ENCODE peak calls at places on chromosome 12, in six cellular contexts. M, Q, L, R, S and N are unnamed samples.

GRCh38 chr12:49524660-49525324 is 14.0 kb upstream of the KCNH3 start:
- DNase-seq in M (peak), Q (no peak), L (peak), R (no peak), S (no peak), N (no peak)

GRCh38 chr12:112239020-112239419 is 113.7 kb downstream of the TRAFD1 start:
- DNase-seq in M (no peak), Q (no peak), L (no peak), R (no peak), S (no peak), N (no peak)

GRCh38 chr12:83092101-83092500 is 405.4 kb downstream of the TMTC2 start:
- DNase-seq in M (no peak), Q (no peak), L (no peak), R (no peak), S (no peak), N (no peak)

GRCh38 chr12:98352218-98352811 is 163.1 kb upstream of the TMPO start:
- DNase-seq in M (no peak), Q (no peak), L (no peak), R (no peak), S (peak), N (no peak)

GRCh38 chr12:124677552-124678356 is 110.3 kb upstream of the NCOR2 start:
- DNase-seq in M (no peak), Q (peak), L (no peak), R (no peak), S (no peak), N (no peak)

GRCh38 chr12:41950455-41950854 is 194.2 kb downstream of the GXYLT1 start:
- DNase-seq in M (no peak), Q (no peak), L (no peak), R (no peak), S (no peak), N (no peak)

GRCh38 chr12:70415987-70416386 is 49.9 kb downstream of the KCNMB4 start:
- DNase-seq in M (no peak), Q (peak), L (no peak), R (no peak), S (no peak), N (no peak)

GRCh38 chr12:111893287-111893686 is 51.3 kb downstream of the MAPKAPK5 start:
- DNase-seq in M (no peak), Q (no peak), L (no peak), R (no peak), S (no peak), N (no peak)

GRCh38 chr12:22709292-22709691 is 84.3 kb downstream of the ETNK1 start:
- DNase-seq in M (no peak), Q (peak), L (no peak), R (no peak), S (no peak), N (peak)

GRCh38 chr12:112175361-112176155 is 50.2 kb downstream of the TRAFD1 start:
- DNase-seq in M (no peak), Q (no peak), L (no peak), R (no peak), S (no peak), N (no peak)

GRCh38 chr12:75337905-75338304 is 3.4 kb downstream of the GLIPR1L1 start:
- DNase-seq in M (no peak), Q (no peak), L (no peak), R (no peak), S (no peak), N (peak)

GRCh38 chr12:25518512-25518911 is 34.6 kb downstream of the LMNTD1 start:
- DNase-seq in M (no peak), Q (no peak), L (no peak), R (no peak), S (no peak), N (no peak)

GRCh38 chr12:92942905-92943304 is 13.8 kb upstream of the EEA1 start:
- DNase-seq in M (no peak), Q (no peak), L (no peak), R (no peak), S (peak), N (no peak)

GRCh38 chr12:90618606-90619005 is 336.4 kb downstream of the CCER1 start:
- DNase-seq in M (no peak), Q (no peak), L (no peak), R (no peak), S (no peak), N (no peak)

GRCh38 chr12:122958198-122958888 is 7.9 kb downstream of the ABCB9 start:
- DNase-seq in M (no peak), Q (no peak), L (no peak), R (no peak), S (no peak), N (no peak)

GRCh38 chr12:55742719-55743130 is at the start of gene GDF11:
- DNase-seq in M (peak), Q (peak), L (peak), R (peak), S (no peak), N (peak)

GRCh38 chr12:1810201-1810930 is 10.0 kb upstream of the LRTM2 start:
- DNase-seq in M (no peak), Q (no peak), L (no peak), R (no peak), S (no peak), N (no peak)

GRCh38 chr12:27179399-27180214 is 64.5 kb upstream of the STK38L start:
- DNase-seq in M (no peak), Q (no peak), L (peak), R (no peak), S (peak), N (peak)

GRCh38 chr12:101795786-101796185 is 35.0 kb downstream of the GNPTAB start:
- DNase-seq in M (no peak), Q (no peak), L (no peak), R (no peak), S (no peak), N (peak)
- TF ChIP-seq CTCF in M (no peak), Q (no peak), L (no peak), R (no peak), S (no peak), N (no peak)

DNA sequence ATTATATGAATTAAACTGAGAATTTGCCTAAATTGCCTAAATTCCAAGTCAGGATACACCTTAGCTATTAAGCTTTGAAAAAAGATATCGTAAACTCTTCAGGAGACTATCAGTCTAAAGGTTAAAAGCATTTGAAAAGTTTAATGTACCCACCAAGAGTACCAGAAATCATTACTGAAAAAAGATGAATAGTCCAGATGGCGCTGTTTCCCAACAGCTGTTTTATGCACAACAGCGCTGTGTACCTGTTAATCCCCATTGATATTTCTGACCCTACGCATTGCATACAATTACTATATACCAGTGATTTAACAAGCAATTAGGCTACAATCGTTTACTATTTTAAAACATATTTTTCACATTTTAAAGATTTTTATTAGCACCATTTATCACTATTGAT is 185.0 kb downstream of the PLCZ1 start:
- DNase-seq in M (no peak), Q (no peak), L (no peak), R (no peak), S (no peak), N (no peak)
- TF ChIP-seq CTCF in M (no peak), Q (peak), L (no peak), R (no peak), S (no peak), N (no peak)

DNA sequence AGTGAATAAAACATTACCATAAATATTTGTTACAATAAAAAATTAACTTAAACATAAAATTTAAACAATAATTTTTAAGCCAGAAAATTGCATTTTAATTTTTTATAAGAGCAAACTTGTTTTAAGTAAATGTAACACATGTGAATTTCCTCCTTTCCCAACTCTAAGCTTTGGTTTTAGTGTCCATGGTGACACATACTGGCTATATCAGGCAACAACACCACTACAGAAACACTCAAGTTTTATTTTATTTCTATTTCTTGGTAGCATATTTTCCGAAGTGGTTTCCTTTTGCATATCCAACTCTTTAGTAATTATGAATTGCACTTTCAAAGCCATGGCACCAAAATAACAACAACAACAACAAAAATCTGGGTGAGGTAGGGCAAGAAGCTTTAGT is 2.2 kb downstream of the NELL2 start:
- DNase-seq in M (no peak), Q (peak), L (no peak), R (no peak), S (no peak), N (no peak)
- TF ChIP-seq CTCF in M (no peak), Q (peak), L (peak), R (no peak), S (no peak), N (peak)

DNA sequence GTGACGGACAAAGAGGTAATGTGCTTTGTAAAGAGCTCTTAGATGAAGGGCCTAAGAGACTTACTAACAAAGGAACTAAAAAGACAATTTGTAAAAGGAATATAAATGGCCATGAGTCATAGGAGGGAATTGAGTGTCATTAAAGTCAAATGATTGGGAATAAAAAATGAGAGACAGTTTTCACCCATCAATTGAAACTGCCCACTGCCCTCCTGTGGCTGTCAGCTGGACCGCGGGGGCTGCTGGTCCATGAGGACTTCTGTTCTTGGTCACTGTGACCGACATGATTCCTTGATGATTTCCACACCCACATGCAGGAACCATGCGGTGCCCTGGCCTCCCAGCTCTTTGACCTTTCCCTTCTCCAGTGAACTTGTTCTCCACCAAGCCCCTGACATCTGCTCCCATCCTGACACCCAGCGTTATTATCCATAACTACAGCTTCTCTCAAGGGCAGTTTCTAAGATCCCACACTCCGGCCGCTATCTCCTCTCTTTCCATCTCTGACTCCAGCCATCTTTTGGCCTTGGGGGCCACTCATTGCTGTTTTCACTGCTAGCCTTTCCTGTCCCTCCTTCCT is 48.4 kb downstream of the C12orf75 start:
- DNase-seq in M (no peak), Q (peak), L (no peak), R (no peak), S (no peak), N (no peak)
- TF ChIP-seq CTCF in M (no peak), Q (peak), L (no peak), R (no peak), S (peak), N (peak)

GRCh38 chr12:72093930-72094329 is 155.3 kb downstream of the TPH2 start:
- DNase-seq in M (no peak), Q (no peak), L (peak), R (no peak), S (no peak), N (no peak)
- TF ChIP-seq CTCF in M (no peak), Q (no peak), L (no peak), R (no peak), S (no peak), N (no peak)